ENCODE peak calls at places on chromosome 21, in nine cellular contexts. A, E, H, N, Z, C, M, G and P are unnamed samples.

GRCh38 chr21:33069994-33070811 is at the start of gene OLIG1:
- DNase-seq in A (no peak), E (no peak), H (peak), N (peak), Z (no peak), C (peak), M (peak), G (peak), P (peak)

GRCh38 chr21:37555672-37556261 is 189.2 kb downstream of the DYRK1A start:
- DNase-seq in A (no peak), E (peak), H (peak), N (no peak), Z (no peak), C (no peak), M (no peak), G (no peak), P (no peak)

GRCh38 chr21:16376673-16377072 is 646.9 kb downstream of the USP25 start:
- DNase-seq in A (no peak), E (no peak), H (no peak), N (no peak), Z (no peak), C (no peak), M (no peak), G (no peak), P (no peak)

GRCh38 chr21:35338881-35339632 is 290.0 kb upstream of the RUNX1 start:
- DNase-seq in A (no peak), E (no peak), H (no peak), N (no peak), Z (no peak), C (no peak), M (no peak), G (no peak), P (no peak)

GRCh38 chr21:17613242-17613676 is 558 bp upstream of the BTG3 start:
- DNase-seq in A (peak), E (no peak), H (peak), N (peak), Z (peak), C (peak), M (peak), G (no peak), P (no peak)

GRCh38 chr21:42395910-42396625 is at the start of gene TMPRSS3:
- DNase-seq in A (no peak), E (no peak), H (no peak), N (peak), Z (no peak), C (peak), M (peak), G (no peak), P (peak)

GRCh38 chr21:29299906-29300546 is 1.3 kb downstream of the BACH1 start:
- DNase-seq in A (peak), E (peak), H (peak), N (peak), Z (peak), C (peak), M (peak), G (peak), P (peak)

GRCh38 chr21:18382141-18382540 is 21.4 kb downstream of the TMPRSS15 start:
- DNase-seq in A (no peak), E (no peak), H (no peak), N (no peak), Z (no peak), C (no peak), M (no peak), G (no peak), P (no peak)

GRCh38 chr21:31520506-31521163 is 138.9 kb upstream of the SOD1 start:
- DNase-seq in A (no peak), E (no peak), H (no peak), N (no peak), Z (no peak), C (no peak), M (no peak), G (peak), P (no peak)

DNA sequence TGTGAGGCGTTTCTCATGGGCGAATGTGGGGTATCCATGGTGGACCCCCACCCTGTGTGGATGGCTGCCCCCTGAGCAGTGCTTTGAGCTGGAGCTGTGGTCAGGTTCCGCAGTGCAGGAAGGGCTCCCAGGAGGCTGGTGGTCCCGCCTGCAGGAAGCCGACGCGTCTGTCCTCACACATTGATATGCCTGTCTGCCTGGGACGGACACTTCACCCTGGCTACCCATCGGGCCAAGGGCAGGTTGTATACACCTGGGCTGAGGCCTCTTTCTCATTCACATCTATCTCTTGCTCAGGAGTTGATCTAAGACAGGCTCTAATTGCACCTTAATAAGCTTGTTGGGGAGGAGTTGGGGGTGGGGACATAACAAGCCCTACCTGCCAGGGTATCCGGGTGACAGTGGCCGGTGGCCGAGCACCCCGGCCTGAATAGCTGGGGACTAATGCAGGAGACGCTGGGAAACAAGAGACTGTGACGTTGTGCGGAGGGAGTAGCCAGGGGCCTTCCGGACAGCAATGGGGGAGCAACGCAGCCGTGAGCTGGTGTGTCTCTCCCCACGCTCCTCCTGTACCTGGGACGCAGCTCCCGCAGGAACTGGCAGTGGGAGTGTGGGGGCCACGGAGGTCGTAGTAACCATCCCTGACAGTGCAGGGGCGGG is 21.7 kb downstream of the PDXK start:
- DNase-seq in A (peak), E (no peak), H (no peak), N (peak), Z (peak), C (peak), M (peak), G (no peak), P (no peak)
- TF ChIP-seq POLR2A in A (peak), E (no peak), H (no peak), N (no peak), Z (no peak), C (no peak), M (peak), G (no peak), P (no peak)

GRCh38 chr21:46372014-46372485 is 48.1 kb downstream of the PCNT start:
- DNase-seq in A (no peak), E (no peak), H (no peak), N (no peak), Z (no peak), C (no peak), M (no peak), G (no peak), P (no peak)
- TF ChIP-seq POLR2A in A (no peak), E (no peak), H (no peak), N (no peak), Z (no peak), C (no peak), M (no peak), G (no peak), P (no peak)

GRCh38 chr21:44329971-44330681 is 9.1 kb downstream of the CFAP410 start:
- DNase-seq in A (no peak), E (no peak), H (no peak), N (no peak), Z (no peak), C (no peak), M (no peak), G (no peak), P (no peak)

GRCh38 chr21:44327603-44327974 is 11.6 kb downstream of the CFAP410 start:
- DNase-seq in A (no peak), E (no peak), H (no peak), N (no peak), Z (no peak), C (no peak), M (no peak), G (no peak), P (no peak)

GRCh38 chr21:44330698-44331097 is 8.5 kb downstream of the CFAP410 start:
- DNase-seq in A (no peak), E (no peak), H (no peak), N (no peak), Z (no peak), C (no peak), M (no peak), G (no peak), P (no peak)

GRCh38 chr21:44328242-44328895 is 10.8 kb downstream of the CFAP410 start:
- DNase-seq in A (no peak), E (no peak), H (no peak), N (no peak), Z (no peak), C (no peak), M (no peak), G (no peak), P (no peak)

GRCh38 chr21:44329086-44329889 is 9.9 kb downstream of the CFAP410 start:
- DNase-seq in A (no peak), E (no peak), H (no peak), N (no peak), Z (no peak), C (no peak), M (no peak), G (no peak), P (no peak)
- TF ChIP-seq POLR2A in A (no peak), E (peak), H (no peak), N (no peak), Z (no peak), C (no peak), M (no peak), G (no peak), P (no peak)

DNA sequence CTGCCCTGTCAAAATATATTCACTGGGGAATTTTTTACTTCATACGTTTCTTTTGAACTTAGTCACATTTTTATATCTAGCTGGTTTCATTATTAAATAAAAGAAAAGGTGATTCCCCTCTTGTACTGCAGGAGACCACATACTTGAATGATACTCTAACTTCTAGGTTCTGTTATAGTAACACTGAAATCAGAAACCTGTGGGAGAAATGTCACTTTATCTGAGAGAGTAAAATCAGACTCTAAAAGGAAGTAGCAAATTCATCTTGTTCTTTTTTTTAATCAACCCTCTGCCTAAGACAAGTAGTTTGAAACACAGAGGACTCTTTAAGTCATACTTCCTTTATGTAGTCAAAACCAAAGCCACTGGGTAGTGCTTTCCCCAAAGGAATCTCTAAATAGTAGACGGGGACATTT is 34.4 kb downstream of the MRPL39 start:
- DNase-seq in A (no peak), E (no peak), H (no peak), N (no peak), Z (no peak), C (no peak), M (no peak), G (peak), P (no peak)
- TF ChIP-seq POLR2A in A (no peak), E (no peak), H (no peak), N (no peak), Z (no peak), C (no peak), M (no peak), G (no peak), P (no peak)

GRCh38 chr21:45455321-45456013 is 50.5 kb downstream of the COL18A1 start:
- DNase-seq in A (no peak), E (no peak), H (peak), N (no peak), Z (no peak), C (no peak), M (peak), G (peak), P (peak)
- TF ChIP-seq POLR2A in A (no peak), E (no peak), H (no peak), N (no peak), Z (no peak), C (no peak), M (peak), G (no peak), P (no peak)